ENCODE peak calls at places on chromosomes 12 and 14, in four cellular contexts. F is endothelial cell, O is left lung, G is RWPE2. Y is an unnamed sample.

GRCh38 chr12:77108707-77109106 is 43.3 kb upstream of the E2F7 start:
- DNase-seq in F (no peak), O (no peak), G (no peak), Y (no peak)

GRCh38 chr12:72330291-72330690 is 58.1 kb downstream of the TRHDE start:
- DNase-seq in F (no peak), O (no peak), G (no peak), Y (no peak)

GRCh38 chr14:31510222-31510621 is 22.4 kb upstream of the GPR33 start:
- DNase-seq in F (no peak), O (no peak), G (no peak), Y (no peak)

GRCh38 chr14:102805454-102805891 is 28.2 kb downstream of the TRAF3 start:
- DNase-seq in F (no peak), O (no peak), G (no peak), Y (no peak)

GRCh38 chr12:116492703-116493324 is 66.4 kb upstream of the MAP1LC3B2 start:
- DNase-seq in F (no peak), O (no peak), G (no peak), Y (no peak)

GRCh38 chr12:57090456-57090855 is 1.5 kb downstream of the NAB2 start:
- DNase-seq in F (no peak), O (no peak), G (no peak), Y (no peak)

GRCh38 chr12:17928708-17929366 is 161.2 kb downstream of the RERGL start:
- DNase-seq in F (no peak), O (no peak), G (no peak), Y (no peak)

GRCh38 chr12:133156125-133156690 is 25.1 kb upstream of the ZNF268 start:
- DNase-seq in F (no peak), O (no peak), G (no peak), Y (no peak)

GRCh38 chr12:69338120-69338859 is 9.9 kb upstream of the LYZ start:
- DNase-seq in F (no peak), O (no peak), G (no peak), Y (no peak)

GRCh38 chr12:8033153-8034044 is 883 bp downstream of the FOXJ2 start:
- DNase-seq in F (peak; percentile 42), O (peak; percentile 70), G (no peak), Y (no peak)

GRCh38 chr14:78403278-78403815 is 233.2 kb downstream of the NRXN3 start:
- DNase-seq in F (no peak), O (no peak), G (no peak), Y (no peak)

GRCh38 chr14:100592972-100593371 is 5.8 kb upstream of the BEGAIN start:
- DNase-seq in F (no peak), O (peak; percentile 10), G (no peak), Y (no peak)

GRCh38 chr14:40393143-40393542 is 960.9 kb upstream of the FBXO33 start:
- DNase-seq in F (no peak), O (no peak), G (no peak), Y (no peak)

GRCh38 chr12:106760184-106760531 is 14.3 kb upstream of the RIC8B start:
- DNase-seq in F (no peak), O (peak; percentile 62), G (no peak), Y (no peak)

GRCh38 chr12:128802756-128803155 is 21.0 kb downstream of the SLC15A4 start:
- DNase-seq in F (no peak), O (no peak), G (no peak), Y (no peak)

GRCh38 chr12:124122722-124123121 is 149.7 kb downstream of the ZNF664 start:
- DNase-seq in F (no peak), O (no peak), G (no peak), Y (no peak)

Y was measured in pancreas.